ENCODE peak calls at places on chromosomes 7 and 10, in seven cellular contexts. K, N, L, S, E, A and P are unnamed samples.

GRCh38 chr10:35422236-35422635 is 85.9 kb downstream of the CCNY start:
- DNase-seq in K (no peak), N (no peak), L (no peak), S (no peak), E (peak), A (no peak), P (peak)

GRCh38 chr10:110667620-110668343 is 23.6 kb downstream of the RBM20 start:
- DNase-seq in K (no peak), N (no peak), L (no peak), S (no peak), E (no peak), A (no peak), P (peak)

GRCh38 chr10:80681142-80681541 is 143.4 kb downstream of the SH2D4B start:
- DNase-seq in K (no peak), N (no peak), L (no peak), S (no peak), E (no peak), A (no peak), P (no peak)

GRCh38 chr7:117023325-117023854 is 70.1 kb downstream of the ST7 start:
- DNase-seq in K (no peak), N (no peak), L (no peak), S (peak), E (no peak), A (no peak), P (no peak)

GRCh38 chr7:134995239-134996096 is 9.2 kb downstream of the AGBL3 start:
- DNase-seq in K (no peak), N (no peak), L (no peak), S (peak), E (no peak), A (no peak), P (no peak)

GRCh38 chr7:83015921-83016320 is 146.8 kb downstream of the PCLO start:
- DNase-seq in K (no peak), N (no peak), L (no peak), S (no peak), E (no peak), A (no peak), P (no peak)

GRCh38 chr7:52431082-52431815 is 604.2 kb upstream of the POM121L12 start:
- DNase-seq in K (no peak), N (no peak), L (no peak), S (no peak), E (no peak), A (no peak), P (no peak)

GRCh38 chr10:91163269-91163708 is 57.2 kb upstream of the PCGF5 start:
- DNase-seq in K (peak), N (peak), L (peak), S (no peak), E (peak), A (peak), P (peak)

GRCh38 chr7:92665926-92666325 is 75.7 kb upstream of the FAM133B start:
- DNase-seq in K (no peak), N (no peak), L (no peak), S (no peak), E (peak), A (no peak), P (no peak)

GRCh38 chr7:4742051-4742573 is 33.3 kb upstream of the AP5Z1 start:
- DNase-seq in K (no peak), N (no peak), L (no peak), S (no peak), E (no peak), A (no peak), P (no peak)

GRCh38 chr7:116354171-116354545 is 143.8 kb downstream of the TES start:
- DNase-seq in K (no peak), N (peak), L (peak), S (no peak), E (no peak), A (peak), P (no peak)

GRCh38 chr7:101589976-101590662 is 39.0 kb downstream of the MYL10 start:
- DNase-seq in K (no peak), N (no peak), L (no peak), S (peak), E (no peak), A (no peak), P (no peak)

GRCh38 chr10:78605800-78606350 is 462.9 kb upstream of the ZMIZ1 start:
- DNase-seq in K (no peak), N (no peak), L (no peak), S (no peak), E (peak), A (no peak), P (peak)

GRCh38 chr7:149824748-149825566 is 13.2 kb upstream of the ZNF862 start:
- DNase-seq in K (no peak), N (no peak), L (no peak), S (no peak), E (no peak), A (no peak), P (no peak)

GRCh38 chr7:152383341-152384234 is 52.2 kb downstream of the KMT2C start:
- DNase-seq in K (no peak), N (no peak), L (peak), S (no peak), E (peak), A (no peak), P (peak)

GRCh38 chr10:63068246-63068645 is 64.9 kb upstream of the NRBF2 start:
- DNase-seq in K (no peak), N (no peak), L (no peak), S (no peak), E (no peak), A (no peak), P (no peak)

GRCh38 chr10:128739937-128740336 is 613.7 kb upstream of the MKI67 start:
- DNase-seq in K (no peak), N (no peak), L (no peak), S (no peak), E (no peak), A (no peak), P (no peak)

GRCh38 chr10:117751259-117751658 is 208.7 kb downstream of the EMX2 start:
- DNase-seq in K (no peak), N (no peak), L (no peak), S (no peak), E (no peak), A (no peak), P (no peak)

GRCh38 chr10:133292919-133293809 is 15.5 kb downstream of the TUBGCP2 start:
- DNase-seq in K (no peak), N (no peak), L (peak), S (no peak), E (peak), A (no peak), P (peak)

GRCh38 chr10:3777876-3778707 is 6.9 kb downstream of the KLF6 start:
- DNase-seq in K (no peak), N (no peak), L (no peak), S (no peak), E (peak), A (no peak), P (peak)